ENCODE peak calls at places on chromosomes 3 and 15, in five cellular contexts. R is choroid plexus epithelial cell, O is foreskin fibroblast, Q is GM23338, U is right atrium auricular region. J is an unnamed sample.

GRCh38 chr3:27357665-27358258 is 11.4 kb downstream of the NEK10 start:
- DNase-seq in Q (peak; percentile 82), R (peak; percentile 85), O (peak; percentile 28), U (no peak), J (peak; percentile 22)

GRCh38 chr15:56871180-56871579 is 47.3 kb upstream of the TCF12 start:
- DNase-seq in U (no peak), R (peak; percentile 79), Q (peak; percentile 18), O (peak; percentile 63), J (peak; percentile 74)

GRCh38 chr3:40961104-40961857 is 238.0 kb upstream of the CTNNB1 start:
- DNase-seq in R (no peak), U (no peak), O (no peak), Q (no peak), J (no peak)

GRCh38 chr3:129587061-129587460 is 19.4 kb downstream of the PLXND1 start:
- DNase-seq in R (peak; percentile 36), U (peak; percentile 70), Q (no peak), O (no peak), J (no peak)

GRCh38 chr3:172152869-172153268 is 113.5 kb downstream of the FNDC3B start:
- DNase-seq in O (peak; percentile 64), R (peak; percentile 72), Q (no peak), U (peak; percentile 78), J (no peak)

GRCh38 chr3:94082412-94082937 is 19.6 kb downstream of the NSUN3 start:
- DNase-seq in Q (no peak), R (no peak), O (no peak), U (no peak), J (no peak)

GRCh38 chr3:47762233-47762632 is 19.5 kb downstream of the SMARCC1 start:
- DNase-seq in Q (no peak), O (no peak), R (no peak), U (no peak), J (no peak)

GRCh38 chr3:24682141-24682547 is 187.5 kb upstream of the THRB start:
- DNase-seq in R (peak; percentile 94), U (no peak), O (peak; percentile 55), Q (no peak), J (no peak)

GRCh38 chr15:67479781-67480180 is 41.1 kb upstream of the C15orf61 start:
- DNase-seq in O (peak; percentile 48), Q (no peak), U (no peak), R (peak; percentile 11), J (no peak)

GRCh38 chr3:155131104-155131503 is 51.0 kb downstream of the MME start:
- DNase-seq in Q (no peak), R (peak; percentile 85), O (peak; percentile 32), U (no peak), J (peak; percentile 88)

GRCh38 chr3:152574461-152575079 is 260.4 kb upstream of the P2RY1 start:
- DNase-seq in O (peak; percentile 57), U (peak; percentile 69), Q (peak; percentile 74), R (peak; percentile 88), J (no peak)

GRCh38 chr3:124007186-124007585 is 15.3 kb upstream of the ROPN1 start:
- DNase-seq in O (no peak), U (no peak), R (no peak), Q (no peak), J (peak; percentile 8)

GRCh38 chr3:79551997-79552396 is 215.8 kb downstream of the ROBO1 start:
- DNase-seq in R (no peak), O (no peak), Q (no peak), U (no peak), J (no peak)
- TF ChIP-seq CTCF in R (no peak), O (no peak), Q (no peak), U (no peak), J (no peak)

GRCh38 chr3:50302095-50303037 is 1.0 kb downstream of the HYAL1 start:
- DNase-seq in Q (no peak), R (no peak), U (no peak), O (no peak), J (no peak)

GRCh38 chr3:50299929-50300680 is 900 bp upstream of the HYAL3 start:
- DNase-seq in Q (no peak), U (no peak), R (peak; percentile 35), O (peak; percentile 45), J (no peak)

GRCh38 chr3:50300681-50301254 is 1.6 kb upstream of the HYAL3 start:
- DNase-seq in Q (no peak), O (no peak), U (no peak), R (no peak), J (no peak)

GRCh38 chr3:50304601-50305000 is 1.2 kb upstream of the HYAL1 start:
- DNase-seq in R (no peak), Q (no peak), O (peak; percentile 35), U (no peak), J (no peak)

GRCh38 chr3:50303038-50303815 is at the start of gene HYAL1:
- DNase-seq in R (no peak), O (no peak), U (peak; percentile 90), Q (peak; percentile 89), J (no peak)
- H3K4me3 ChIP-seq in R (no peak within 1 kb of the TSS), O (no peak within 1 kb of the TSS), U (peak within 1 kb of the TSS; percentile 43), Q (peak within 1 kb of the TSS; percentile 36), J (no peak within 1 kb of the TSS)

GRCh38 chr15:98146031-98146430 is 185.5 kb downstream of the ARRDC4 start:
- DNase-seq in Q (no peak), U (no peak), R (no peak), O (no peak), J (no peak)

GRCh38 chr15:98144388-98144787 is 183.9 kb downstream of the ARRDC4 start:
- DNase-seq in U (no peak), O (no peak), Q (no peak), R (no peak), J (no peak)

GRCh38 chr15:98150084-98150483 is 189.6 kb downstream of the ARRDC4 start:
- DNase-seq in Q (no peak), U (no peak), R (no peak), O (no peak), J (no peak)

GRCh38 chr15:98150531-98150930 is 190.0 kb downstream of the ARRDC4 start:
- DNase-seq in Q (no peak), U (no peak), O (no peak), R (no peak), J (no peak)

DNA sequence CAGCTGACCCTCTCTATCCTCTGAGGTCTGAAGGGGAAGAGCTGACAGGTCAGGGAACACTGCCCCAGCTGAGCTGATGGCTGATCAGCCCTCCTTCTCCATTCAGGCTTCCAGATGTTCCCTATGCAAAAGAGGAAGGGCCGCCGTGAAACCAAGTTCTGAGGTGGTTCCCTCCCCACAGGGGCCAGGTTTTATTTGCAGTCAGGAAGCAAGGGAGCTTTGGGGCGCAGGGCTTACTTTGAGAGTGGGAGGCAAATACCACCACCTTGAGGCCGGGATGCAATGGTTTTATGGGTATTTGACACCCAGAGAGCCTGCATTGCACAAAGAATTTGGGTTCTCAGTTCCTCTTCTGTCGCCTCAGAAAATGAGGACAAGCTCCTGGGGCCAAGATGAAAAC is 186.9 kb downstream of the ARRDC4 start:
- DNase-seq in Q (peak; percentile 5), O (no peak), R (no peak), U (no peak), J (no peak)
- TF ChIP-seq CTCF in Q (no peak), O (no peak), R (no peak), U (no peak), J (no peak)

GRCh38 chr15:101194246-101195138 is 57.4 kb downstream of the CHSY1 start:
- DNase-seq in R (no peak), Q (no peak), U (no peak), O (no peak), J (no peak)

GRCh38 chr15:101193781-101194180 is 58.1 kb downstream of the CHSY1 start:
- DNase-seq in Q (no peak), R (no peak), U (no peak), O (no peak), J (no peak)

GRCh38 chr15:101191242-101191641 is 60.6 kb downstream of the CHSY1 start:
- DNase-seq in R (no peak), Q (no peak), O (no peak), U (no peak), J (no peak)

GRCh38 chr15:101192081-101192480 is 59.8 kb downstream of the CHSY1 start:
- DNase-seq in O (no peak), R (no peak), Q (no peak), U (no peak), J (no peak)

GRCh38 chr15:101193063-101193712 is 58.7 kb downstream of the CHSY1 start:
- DNase-seq in O (no peak), Q (no peak), U (peak; percentile 82), R (no peak), J (no peak)
- H3K4me3 ChIP-seq in O (peak overlapping the region; percentile 2), Q (no peak overlapping the region), U (peak overlapping the region; percentile 16), R (no peak overlapping the region), J (no peak overlapping the region)

GRCh38 chr3:85342915-85343314 is 384.1 kb downstream of the CADM2 start:
- DNase-seq in U (no peak), R (peak; percentile 30), Q (peak; percentile 48), O (no peak), J (peak; percentile 0)
- TF ChIP-seq CTCF in U (peak; percentile 49), R (peak; percentile 58), Q (peak; percentile 55), O (no peak), J (peak; percentile 64)

J was measured in retinal pigment epithelial cell.